ENCODE peak calls at places on chromosomes 12 and 14, in ten cellular contexts. N, I, U, O, K, S, D, C, Z and W are unnamed samples.

GRCh38 chr12:3313655-3314305 is 177.2 kb upstream of the PRMT8 start:
- DNase-seq in N (peak), I (no peak), U (no peak), O (no peak), K (peak), S (no peak), D (peak), C (peak), Z (no peak), W (peak)

GRCh38 chr12:132904718-132905328 is 17.4 kb upstream of the CHFR start:
- DNase-seq in N (peak), I (peak), U (peak), O (peak), K (peak), S (no peak), D (no peak), C (peak), Z (peak), W (peak)

GRCh38 chr12:66035289-66035961 is 95.1 kb downstream of the LLPH start:
- DNase-seq in N (no peak), I (no peak), U (peak), O (no peak), K (peak), S (peak), D (peak), C (peak), Z (no peak), W (no peak)

GRCh38 chr14:71438684-71439083 is 493.5 kb upstream of the RGS6 start:
- DNase-seq in N (no peak), I (no peak), U (no peak), O (no peak), K (peak), S (no peak), D (no peak), C (no peak), Z (no peak), W (no peak)

GRCh38 chr12:124633269-124633953 is 66.0 kb upstream of the NCOR2 start:
- DNase-seq in N (no peak), I (peak), U (no peak), O (no peak), K (peak), S (peak), D (peak), C (no peak), Z (no peak), W (no peak)

GRCh38 chr14:20569066-20569465 is 8.2 kb upstream of the RNASE9 start:
- DNase-seq in N (no peak), I (no peak), U (no peak), O (no peak), K (no peak), S (no peak), D (no peak), C (no peak), Z (no peak), W (no peak)

GRCh38 chr12:1913377-1914115 is 4.9 kb downstream of the CACNA2D4 start:
- DNase-seq in N (no peak), I (no peak), U (no peak), O (no peak), K (no peak), S (no peak), D (no peak), C (no peak), Z (no peak), W (no peak)

GRCh38 chr14:99744873-99745224 is 48.4 kb upstream of the EML1 start:
- DNase-seq in N (no peak), I (no peak), U (no peak), O (no peak), K (no peak), S (no peak), D (no peak), C (no peak), Z (no peak), W (no peak)

GRCh38 chr14:75428230-75429104 is 645 bp downstream of the JDP2 start:
- DNase-seq in N (no peak), I (peak), U (peak), O (no peak), K (peak), S (no peak), D (no peak), C (peak), Z (peak), W (peak)

GRCh38 chr14:75833326-75834020 is 148.3 kb downstream of the TGFB3 start:
- DNase-seq in N (no peak), I (no peak), U (no peak), O (no peak), K (peak), S (no peak), D (no peak), C (no peak), Z (no peak), W (no peak)

GRCh38 chr12:122142857-122143256 is 31.2 kb downstream of the IL31 start:
- DNase-seq in N (no peak), I (no peak), U (no peak), O (no peak), K (no peak), S (no peak), D (no peak), C (no peak), Z (no peak), W (no peak)

GRCh38 chr12:122144885-122145284 is 29.1 kb downstream of the IL31 start:
- DNase-seq in N (peak), I (no peak), U (no peak), O (no peak), K (no peak), S (no peak), D (no peak), C (no peak), Z (no peak), W (no peak)

GRCh38 chr12:122139941-122140340 is 34.1 kb downstream of the IL31 start:
- DNase-seq in N (no peak), I (no peak), U (no peak), O (no peak), K (no peak), S (no peak), D (no peak), C (no peak), Z (no peak), W (no peak)

GRCh38 chr12:122140467-122141257 is 33.4 kb downstream of the IL31 start:
- DNase-seq in N (no peak), I (no peak), U (no peak), O (no peak), K (no peak), S (no peak), D (no peak), C (no peak), Z (no peak), W (no peak)

GRCh38 chr12:122141911-122142725 is 31.9 kb downstream of the IL31 start:
- DNase-seq in N (peak), I (no peak), U (no peak), O (no peak), K (no peak), S (no peak), D (no peak), C (no peak), Z (peak), W (no peak)
- TF ChIP-seq CTCF in N (no peak), I (no peak), U (no peak), O (no peak), K (no peak), S (no peak), D (no peak), C (no peak), Z (no peak), W (no peak)

GRCh38 chr14:105357626-105358025 is 40.7 kb upstream of the TEX22 start:
- DNase-seq in N (no peak), I (no peak), U (no peak), O (no peak), K (no peak), S (no peak), D (no peak), C (no peak), Z (no peak), W (no peak)
- TF ChIP-seq CTCF in N (no peak), I (no peak), U (no peak), O (no peak), K (no peak), S (no peak), D (no peak), C (no peak), Z (no peak), W (no peak)

GRCh38 chr14:56659964-56660551 is 80.5 kb downstream of the TMEM260 start:
- DNase-seq in N (no peak), I (no peak), U (no peak), O (no peak), K (peak), S (peak), D (peak), C (peak), Z (no peak), W (peak)
- TF ChIP-seq CTCF in N (peak), I (peak), U (peak), O (no peak), K (peak), S (peak), D (peak), C (peak), Z (peak), W (peak)

DNA sequence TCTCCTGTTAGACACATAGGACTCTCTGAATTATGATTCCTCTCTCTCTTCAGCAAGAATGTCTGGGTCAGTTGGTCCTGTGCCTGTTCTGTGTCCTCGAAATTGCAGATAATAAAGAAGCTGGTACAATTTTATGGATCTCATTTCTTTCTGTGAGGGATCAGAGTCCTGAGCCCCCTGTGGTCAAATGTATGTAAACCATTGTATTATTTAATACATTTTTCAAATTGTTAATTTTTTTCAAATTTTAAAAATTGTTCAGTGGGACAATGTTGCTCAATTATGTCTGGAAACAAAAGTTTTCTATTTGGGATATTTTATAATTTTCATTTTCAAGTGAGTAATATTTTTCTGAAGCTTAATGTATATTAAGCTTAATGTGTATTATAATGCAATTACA is 513.5 kb downstream of the CCER1 start:
- DNase-seq in N (no peak), I (no peak), U (no peak), O (no peak), K (no peak), S (no peak), D (no peak), C (no peak), Z (no peak), W (no peak)
- TF ChIP-seq CTCF in N (no peak), I (no peak), U (peak), O (no peak), K (no peak), S (peak), D (no peak), C (no peak), Z (no peak), W (no peak)

DNA sequence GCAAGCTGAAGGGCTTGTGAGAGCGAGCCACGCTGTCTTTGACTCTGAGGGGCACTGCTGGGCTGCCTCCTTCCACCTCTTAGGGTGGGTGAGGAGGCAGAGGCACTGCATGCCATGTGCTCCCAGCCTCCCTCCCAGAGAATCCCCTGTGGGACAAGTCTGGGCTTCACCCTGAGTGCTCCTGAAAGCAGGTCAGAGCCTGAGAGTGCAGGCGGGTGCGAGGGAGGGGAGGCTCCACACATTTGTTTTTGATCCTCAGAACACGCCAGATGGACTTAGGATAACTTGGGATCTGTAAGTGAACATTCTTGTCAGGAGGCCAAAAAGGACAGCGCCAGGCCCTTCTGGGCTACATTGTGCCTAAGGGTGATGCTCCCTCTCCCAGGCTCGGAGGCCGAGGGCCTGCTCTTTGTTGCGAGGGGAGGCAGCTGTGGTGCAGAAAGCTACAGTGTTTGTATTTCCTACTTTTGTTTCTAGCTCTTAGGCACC is 155.4 kb downstream of the TMX1 start:
- DNase-seq in N (no peak), I (peak), U (peak), O (peak), K (peak), S (no peak), D (peak), C (no peak), Z (peak), W (no peak)
- TF ChIP-seq CTCF in N (no peak), I (no peak), U (no peak), O (no peak), K (no peak), S (no peak), D (no peak), C (no peak), Z (no peak), W (no peak)

GRCh38 chr14:52513249-52513648 is 39.1 kb downstream of the TXNDC16 start:
- DNase-seq in N (no peak), I (no peak), U (no peak), O (no peak), K (no peak), S (no peak), D (no peak), C (no peak), Z (no peak), W (no peak)
- TF ChIP-seq CTCF in N (no peak), I (no peak), U (no peak), O (no peak), K (no peak), S (no peak), D (no peak), C (no peak), Z (no peak), W (no peak)

DNA sequence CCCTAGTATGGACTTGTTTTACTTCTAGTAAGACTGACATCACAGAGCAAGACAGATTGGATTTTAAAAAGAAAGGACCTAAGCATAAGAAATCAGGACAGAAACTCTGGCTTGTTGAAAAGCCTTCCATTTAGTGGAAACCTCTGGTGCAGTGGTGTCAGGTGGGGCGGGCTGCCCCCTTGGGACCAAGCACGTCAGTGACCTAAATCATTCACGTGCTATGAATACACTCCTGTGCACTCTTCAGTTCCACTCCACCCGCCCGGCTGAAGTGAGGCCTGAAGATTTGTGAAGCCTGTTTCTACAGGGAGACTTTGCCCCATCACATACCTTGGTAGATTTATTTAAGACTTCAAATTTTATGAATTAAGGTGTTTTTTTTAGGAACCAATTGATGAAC is 58.2 kb upstream of the STRN3 start:
- DNase-seq in N (peak), I (no peak), U (no peak), O (no peak), K (no peak), S (no peak), D (no peak), C (peak), Z (peak), W (peak)
- TF ChIP-seq CTCF in N (no peak), I (no peak), U (no peak), O (no peak), K (no peak), S (peak), D (no peak), C (peak), Z (no peak), W (no peak)

DNA sequence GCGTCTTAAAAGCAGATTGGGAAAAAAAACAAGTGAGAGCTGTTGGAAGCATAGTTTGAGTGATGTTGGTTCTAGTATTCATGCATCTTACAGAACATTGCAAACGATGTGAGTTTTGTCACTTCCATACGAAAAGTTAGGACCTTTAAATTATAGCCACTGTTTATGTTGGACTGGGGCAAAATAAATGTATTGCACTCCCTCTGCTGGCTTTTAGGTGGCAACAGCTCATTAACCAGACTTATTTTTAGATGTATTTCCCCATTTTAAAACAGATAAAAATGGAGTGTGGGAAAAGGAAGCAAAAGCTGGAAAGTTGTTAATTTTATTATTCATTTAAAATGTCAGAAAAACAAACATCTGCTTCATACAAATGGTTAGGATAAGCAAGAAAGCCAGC is 111.9 kb downstream of the LGR5 start:
- DNase-seq in N (no peak), I (no peak), U (no peak), O (no peak), K (peak), S (peak), D (peak), C (peak), Z (no peak), W (no peak)
- TF ChIP-seq CTCF in N (no peak), I (peak), U (peak), O (no peak), K (peak), S (peak), D (peak), C (peak), Z (peak), W (no peak)